ENCODE peak calls at places on chromosome 6, in four cellular contexts. Q, B, L and R are unnamed samples.

GRCh38 chr6:123926000-123926399 is 122.3 kb downstream of the NKAIN2 start:
- DNase-seq in Q (no peak), B (no peak), L (no peak), R (no peak)

GRCh38 chr6:63502165-63502564 is 70.1 kb upstream of the LOC128125822 start:
- DNase-seq in L (no peak), B (no peak), Q (no peak), R (no peak)

GRCh38 chr6:159463440-159463839 is 229.6 kb downstream of the SOD2 start:
- DNase-seq in L (no peak), B (no peak), Q (no peak), R (no peak)

GRCh38 chr6:127997472-127998164 is 96.8 kb upstream of the THEMIS start:
- DNase-seq in Q (no peak), L (no peak), B (no peak), R (no peak)

GRCh38 chr6:7909323-7910276 is 988 bp downstream of the TXNDC5 start:
- DNase-seq in L (peak; percentile 84), B (peak; percentile 64), Q (peak; percentile 89), R (no peak)

GRCh38 chr6:147382945-147383554 is 125.4 kb upstream of the SAMD5 start:
- DNase-seq in Q (no peak), L (peak; percentile 44), B (peak; percentile 30), R (no peak)

GRCh38 chr6:169220068-169220964 is 33.3 kb downstream of the THBS2 start:
- DNase-seq in B (no peak), L (no peak), Q (no peak), R (no peak)

GRCh38 chr6:75098709-75099108 is 107.1 kb downstream of the COL12A1 start:
- DNase-seq in Q (no peak), B (peak; percentile 3), L (peak; percentile 95), R (peak; percentile 88)

GRCh38 chr6:136527831-136528230 is 22.4 kb downstream of the MAP7 start:
- DNase-seq in L (no peak), Q (no peak), B (no peak), R (no peak)

GRCh38 chr6:38400101-38400500 is 239.6 kb downstream of the BTBD9 start:
- DNase-seq in L (no peak), B (no peak), Q (no peak), R (no peak)

GRCh38 chr6:13373488-13373886 is 45.1 kb upstream of the TBC1D7 start:
- DNase-seq in B (no peak), L (peak; percentile 67), Q (no peak), R (no peak)

GRCh38 chr6:149077208-149077607 is 240.3 kb upstream of the TAB2 start:
- DNase-seq in Q (no peak), L (no peak), B (no peak), R (no peak)

GRCh38 chr6:117512056-117512828 is 29.8 kb downstream of the DCBLD1 start:
- DNase-seq in L (no peak), B (no peak), Q (no peak), R (no peak)

GRCh38 chr6:101626264-101626663 is 232.8 kb downstream of the GRIK2 start:
- DNase-seq in Q (peak; percentile 37), L (no peak), B (no peak), R (no peak)

GRCh38 chr6:134132494-134133141 is 80.2 kb upstream of the SLC2A12 start:
- DNase-seq in L (no peak), B (no peak), Q (no peak), R (no peak)

GRCh38 chr6:155311076-155311475 is 3.2 kb downstream of the TFB1M start:
- DNase-seq in L (peak; percentile 88), B (no peak), Q (no peak), R (no peak)

GRCh38 chr6:147063469-147064031 is 140.7 kb upstream of the STXBP5 start:
- DNase-seq in B (peak; percentile 70), Q (no peak), L (peak; percentile 26), R (no peak)

GRCh38 chr6:155599571-155599970 is 143.9 kb upstream of the NOX3 start:
- DNase-seq in B (no peak), Q (no peak), L (no peak), R (no peak)

GRCh38 chr6:151325075-151326050 is 66.0 kb downstream of the ZBTB2 start:
- DNase-seq in Q (peak; percentile 83), B (peak; percentile 62), L (peak; percentile 89), R (peak; percentile 63)

GRCh38 chr6:13526718-13527668 is 39.6 kb upstream of the GFOD1 start:
- DNase-seq in L (peak; percentile 94), B (no peak), Q (peak; percentile 89), R (peak; percentile 43)

GRCh38 chr6:138844203-138844602 is 48.3 kb downstream of the ECT2L start:
- DNase-seq in L (no peak), Q (no peak), B (peak; percentile 24), R (peak; percentile 78)

GRCh38 chr6:106300944-106301343 is 24.6 kb downstream of the ATG5 start:
- DNase-seq in L (peak; percentile 38), Q (no peak), B (peak; percentile 14), R (no peak)

GRCh38 chr6:170090561-170090960 is 200.3 kb downstream of the DLL1 start:
- DNase-seq in L (no peak), B (no peak), Q (peak; percentile 37), R (peak; percentile 1)

GRCh38 chr6:3878048-3878666 is 29.0 kb downstream of the FAM50B start:
- DNase-seq in L (no peak), Q (no peak), B (no peak), R (no peak)

GRCh38 chr6:95802978-95803377 is 212.8 kb upstream of the FUT9 start:
- DNase-seq in L (no peak), B (no peak), Q (no peak), R (no peak)

GRCh38 chr6:13299909-13300308 is 28.4 kb downstream of the TBC1D7 start:
- DNase-seq in B (no peak), Q (no peak), L (no peak), R (no peak)

GRCh38 chr6:92847988-92848387 is 571.4 kb downstream of the EPHA7 start:
- DNase-seq in B (no peak), L (no peak), Q (no peak), R (no peak)

GRCh38 chr6:75283907-75284284 is 696 bp downstream of the TMEM30A start:
- DNase-seq in L (no peak), B (no peak), Q (peak; percentile 53), R (no peak)

GRCh38 chr6:143707702-143708101 is 29.9 kb downstream of the PHACTR2 start:
- DNase-seq in B (no peak), L (no peak), Q (no peak), R (no peak)

GRCh38 chr6:155693573-155694428 is 238.2 kb upstream of the NOX3 start:
- DNase-seq in B (no peak), Q (no peak), L (no peak), R (no peak)

GRCh38 chr6:49890988-49891387 is 24.7 kb upstream of the CRISP1 start:
- DNase-seq in Q (no peak), L (no peak), B (no peak), R (no peak)

GRCh38 chr6:150883521-150883920 is 18.0 kb downstream of the MTHFD1L start:
- DNase-seq in Q (no peak), L (peak; percentile 64), B (no peak), R (no peak)

GRCh38 chr6:44199883-44200282 is 16.8 kb upstream of the MYMX start:
- DNase-seq in Q (no peak), L (no peak), B (no peak), R (no peak)

GRCh38 chr6:44202332-44202971 is 14.3 kb upstream of the MYMX start:
- DNase-seq in Q (no peak), B (no peak), L (no peak), R (no peak)

GRCh38 chr6:44201200-44201599 is 15.5 kb upstream of the MYMX start:
- DNase-seq in L (no peak), Q (no peak), B (no peak), R (no peak)

GRCh38 chr6:44202972-44203750 is 13.6 kb upstream of the MYMX start:
- DNase-seq in Q (no peak), B (no peak), L (no peak), R (no peak)

GRCh38 chr6:44201638-44202303 is 15.0 kb upstream of the MYMX start:
- DNase-seq in B (no peak), L (no peak), Q (no peak), R (no peak)
- TF ChIP-seq POLR2A in B (no peak), L (no peak), Q (no peak), R (no peak)

GRCh38 chr6:73943401-73943800 is 247.4 kb downstream of the CD109 start:
- DNase-seq in Q (no peak), B (no peak), L (no peak), R (no peak)
- TF ChIP-seq POLR2A in Q (no peak), B (no peak), L (no peak), R (no peak)

DNA sequence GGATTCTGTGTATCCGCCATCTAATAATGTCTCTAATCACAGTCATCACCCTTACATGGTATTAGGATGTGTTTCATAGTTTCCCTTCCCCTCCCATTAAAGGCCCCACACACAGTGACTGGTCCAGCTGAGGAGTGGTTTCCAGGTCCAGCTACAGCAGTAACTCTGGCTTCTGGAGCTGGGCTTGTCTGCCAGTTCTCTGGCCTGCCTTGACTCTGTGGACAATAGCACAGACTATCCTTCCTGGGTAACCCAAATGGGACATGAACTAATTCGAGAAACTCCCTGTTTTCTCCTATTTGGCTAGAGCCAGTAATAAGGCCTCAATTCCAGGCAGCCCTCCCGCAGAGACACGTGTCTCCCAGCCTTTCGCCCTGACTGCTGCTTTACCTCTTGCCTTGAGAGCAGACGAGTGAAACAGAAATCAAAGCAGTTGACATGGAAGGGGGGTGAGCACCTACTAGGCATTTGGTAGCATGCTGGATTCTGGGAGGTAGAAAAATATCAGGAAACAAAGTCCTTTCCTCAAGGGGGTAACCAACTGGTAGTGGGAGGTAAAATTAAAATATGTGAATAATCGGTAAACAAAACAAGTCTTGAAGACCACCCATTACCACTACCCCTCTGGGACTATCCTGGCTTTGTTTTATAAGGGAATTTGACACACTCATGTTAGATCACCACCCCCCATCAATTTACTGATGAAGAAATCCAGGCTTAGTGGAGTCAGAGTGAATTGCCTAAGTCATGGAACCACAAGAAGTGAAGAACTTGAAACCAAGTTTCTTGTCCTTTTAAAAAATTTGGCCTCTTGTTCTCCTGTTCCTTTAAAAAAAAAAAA is 1.2 kb downstream of the TRAF3IP2 start:
- DNase-seq in L (peak; percentile 90), Q (no peak), B (no peak), R (peak; percentile 85)
- TF ChIP-seq POLR2A in L (peak; percentile 63), Q (no peak), B (no peak), R (no peak)

GRCh38 chr6:28078836-28079235 is 1.5 kb upstream of the ZNF165 start:
- DNase-seq in B (no peak), L (no peak), Q (no peak), R (no peak)

GRCh38 chr6:28078050-28078449 is 2.3 kb upstream of the ZNF165 start:
- DNase-seq in Q (no peak), L (no peak), B (no peak), R (no peak)

GRCh38 chr6:28082939-28083338 is 2.6 kb downstream of the ZNF165 start:
- DNase-seq in Q (no peak), L (no peak), B (no peak), R (no peak)

GRCh38 chr6:28081486-28081751 is 1.1 kb downstream of the ZNF165 start:
- DNase-seq in L (no peak), Q (no peak), B (no peak), R (no peak)

GRCh38 chr6:28080631-28081485 is 490 bp downstream of the ZNF165 start:
- DNase-seq in B (peak; percentile 95), L (peak; percentile 97), Q (peak; percentile 95), R (peak; percentile 95)
- TF ChIP-seq POLR2A in B (peak; percentile 56), L (peak; percentile 36), Q (no peak), R (peak; percentile 31)

GRCh38 chr6:77178821-77179220 is 284.5 kb downstream of the HTR1B start:
- DNase-seq in L (no peak), Q (no peak), B (no peak), R (no peak)

GRCh38 chr6:77177470-77177869 is 285.8 kb downstream of the HTR1B start:
- DNase-seq in L (no peak), Q (no peak), B (no peak), R (no peak)

GRCh38 chr6:77172578-77172977 is 290.7 kb downstream of the HTR1B start:
- DNase-seq in L (no peak), Q (no peak), B (no peak), R (no peak)

GRCh38 chr6:77173472-77174074 is 289.7 kb downstream of the HTR1B start:
- DNase-seq in B (peak; percentile 1), Q (no peak), L (no peak), R (no peak)
- TF ChIP-seq POLR2A in B (no peak), Q (no peak), L (no peak), R (no peak)